ENCODE peak calls at places on chromosomes 3 and 15, in five cellular contexts. D is H54, B is A549, N is choroid plexus epithelial cell, A is NCI-H2171. H is an unnamed sample.

GRCh38 chr3:169940486-169941181 is 26.0 kb upstream of the SEC62 start:
- DNase-seq in N (no peak), B (no peak), A (no peak), D (no peak), H (no peak)

GRCh38 chr3:4849136-4849535 is 130.1 kb upstream of the BHLHE40 start:
- DNase-seq in D (no peak), N (no peak), A (no peak), B (no peak), H (no peak)

GRCh38 chr15:87827126-87827525 is 429.4 kb downstream of the NTRK3 start:
- DNase-seq in A (no peak), B (no peak), N (peak), D (peak), H (no peak)

GRCh38 chr3:40752492-40752891 is 227.7 kb downstream of the ZNF621 start:
- DNase-seq in A (no peak), B (no peak), D (no peak), N (no peak), H (no peak)

GRCh38 chr3:181703701-181704420 is 7.9 kb upstream of the SOX2 start:
- DNase-seq in B (no peak), N (no peak), A (no peak), D (no peak), H (no peak)

GRCh38 chr3:127964816-127965215 is 49.8 kb downstream of the KBTBD12 start:
- DNase-seq in D (no peak), A (no peak), N (no peak), B (no peak), H (no peak)

GRCh38 chr15:66094331-66094730 is 159.2 kb downstream of the MEGF11 start:
- DNase-seq in D (no peak), A (peak), N (no peak), B (no peak), H (no peak)

GRCh38 chr3:128167973-128168674 is 14.8 kb downstream of the EEFSEC start:
- DNase-seq in A (no peak), D (no peak), B (no peak), N (peak), H (no peak)

GRCh38 chr3:59605944-59606534 is 556.2 kb upstream of the CFAP20DC start:
- DNase-seq in N (no peak), A (no peak), B (no peak), D (no peak), H (no peak)